ENCODE peak calls at places on chromosomes 16 and 17, in eight cellular contexts. One of them, this sample, is unnamed.

GRCh38 chr17:40452074-40452787 is 9.0 kb downstream of the IGFBP4 start:
- DNase-seq in transverse colon: no peak
- DNase-seq in BE2C: peak; percentile 55
- DNase-seq in neural progenitor cell: no peak
- DNase-seq in right lobe of liver: no peak
- DNase-seq in fibroblast of lung: peak; percentile 99
- DNase-seq in IMR-90: peak; percentile 93
- DNase-seq in adrenal gland: no peak
- DNase-seq in this sample: no peak

GRCh38 chr17:19237389-19238166 is 412 bp downstream of the EPN2 start:
- DNase-seq in transverse colon: peak; percentile 50
- DNase-seq in BE2C: peak; percentile 37
- DNase-seq in neural progenitor cell: peak; percentile 72
- DNase-seq in right lobe of liver: peak; percentile 54
- DNase-seq in fibroblast of lung: no peak
- DNase-seq in IMR-90: no peak
- DNase-seq in adrenal gland: no peak
- DNase-seq in this sample: peak; percentile 59

GRCh38 chr17:75110307-75110937 is 653 bp downstream of the ARMC7 start:
- DNase-seq in transverse colon: peak; percentile 51
- DNase-seq in BE2C: no peak
- DNase-seq in neural progenitor cell: peak; percentile 45
- DNase-seq in right lobe of liver: no peak
- DNase-seq in fibroblast of lung: no peak
- DNase-seq in IMR-90: no peak
- DNase-seq in adrenal gland: peak; percentile 42
- DNase-seq in this sample: peak; percentile 31

GRCh38 chr17:82791532-82791931 is 39.7 kb downstream of the TBCD start:
- DNase-seq in transverse colon: no peak
- DNase-seq in BE2C: no peak
- DNase-seq in neural progenitor cell: no peak
- DNase-seq in right lobe of liver: no peak
- DNase-seq in fibroblast of lung: peak; percentile 96
- DNase-seq in IMR-90: peak; percentile 98
- DNase-seq in adrenal gland: no peak
- DNase-seq in this sample: no peak

GRCh38 chr17:44556114-44556853 is 1.0 kb upstream of the FZD2 start:
- DNase-seq in transverse colon: peak; percentile 47
- DNase-seq in BE2C: no peak
- DNase-seq in neural progenitor cell: peak; percentile 98
- DNase-seq in right lobe of liver: no peak
- DNase-seq in fibroblast of lung: peak; percentile 72
- DNase-seq in IMR-90: peak; percentile 63
- DNase-seq in adrenal gland: no peak
- DNase-seq in this sample: peak; percentile 35

GRCh38 chr16:84738255-84739038 is 38.6 kb downstream of the USP10 start:
- DNase-seq in transverse colon: peak; percentile 91
- DNase-seq in BE2C: peak; percentile 82
- DNase-seq in neural progenitor cell: peak; percentile 87
- DNase-seq in right lobe of liver: peak; percentile 76
- DNase-seq in fibroblast of lung: peak; percentile 59
- DNase-seq in IMR-90: peak; percentile 70
- DNase-seq in adrenal gland: peak; percentile 81
- DNase-seq in this sample: peak; percentile 75

GRCh38 chr17:692116-692515 is 22.5 kb downstream of the VPS53 start:
- DNase-seq in transverse colon: no peak
- DNase-seq in BE2C: no peak
- DNase-seq in neural progenitor cell: no peak
- DNase-seq in right lobe of liver: no peak
- DNase-seq in fibroblast of lung: peak; percentile 96
- DNase-seq in IMR-90: peak; percentile 89
- DNase-seq in adrenal gland: no peak
- DNase-seq in this sample: no peak

GRCh38 chr16:3149630-3150345 is 15.0 kb downstream of the ZNF213 start:
- DNase-seq in transverse colon: peak; percentile 81
- DNase-seq in BE2C: peak; percentile 85
- DNase-seq in neural progenitor cell: peak; percentile 88
- DNase-seq in right lobe of liver: no peak
- DNase-seq in fibroblast of lung: peak; percentile 66
- DNase-seq in IMR-90: peak; percentile 42
- DNase-seq in adrenal gland: peak; percentile 58
- DNase-seq in this sample: peak; percentile 56

GRCh38 chr17:2624292-2624731 is 30.9 kb downstream of the PAFAH1B1 start:
- DNase-seq in transverse colon: no peak
- DNase-seq in BE2C: no peak
- DNase-seq in neural progenitor cell: no peak
- DNase-seq in right lobe of liver: no peak
- DNase-seq in fibroblast of lung: no peak
- DNase-seq in IMR-90: no peak
- DNase-seq in adrenal gland: no peak
- DNase-seq in this sample: no peak

GRCh38 chr17:50465171-50465570 is 3.5 kb downstream of the CHAD start:
- DNase-seq in transverse colon: no peak
- DNase-seq in BE2C: no peak
- DNase-seq in neural progenitor cell: no peak
- DNase-seq in right lobe of liver: no peak
- DNase-seq in fibroblast of lung: no peak
- DNase-seq in IMR-90: no peak
- DNase-seq in adrenal gland: no peak
- DNase-seq in this sample: peak; percentile 17

GRCh38 chr16:56609463-56609921 is 1.1 kb downstream of the MT2A start:
- DNase-seq in transverse colon: peak; percentile 86
- DNase-seq in BE2C: peak; percentile 64
- DNase-seq in neural progenitor cell: peak; percentile 29
- DNase-seq in right lobe of liver: peak; percentile 87
- DNase-seq in fibroblast of lung: peak; percentile 85
- DNase-seq in IMR-90: peak; percentile 92
- DNase-seq in adrenal gland: peak; percentile 76
- DNase-seq in this sample: peak; percentile 54

GRCh38 chr16:56610017-56610608 is 1.7 kb downstream of the MT2A start:
- DNase-seq in transverse colon: peak; percentile 52
- DNase-seq in BE2C: no peak
- DNase-seq in neural progenitor cell: no peak
- DNase-seq in right lobe of liver: peak; percentile 82
- DNase-seq in fibroblast of lung: peak; percentile 96
- DNase-seq in IMR-90: peak; percentile 97
- DNase-seq in adrenal gland: peak; percentile 78
- DNase-seq in this sample: peak; percentile 58

GRCh38 chr16:56608043-56608875 is at the start of gene MT2A:
- DNase-seq in transverse colon: peak; percentile 96
- DNase-seq in BE2C: peak; percentile 96
- DNase-seq in neural progenitor cell: peak; percentile 95
- DNase-seq in right lobe of liver: peak; percentile 97
- DNase-seq in fibroblast of lung: peak; percentile 98
- DNase-seq in IMR-90: peak; percentile 97
- DNase-seq in adrenal gland: peak; percentile 98
- DNase-seq in this sample: peak; percentile 97

GRCh38 chr16:56607675-56608042 is 725 bp upstream of the MT2A start:
- DNase-seq in transverse colon: no peak
- DNase-seq in BE2C: no peak
- DNase-seq in neural progenitor cell: no peak
- DNase-seq in right lobe of liver: no peak
- DNase-seq in fibroblast of lung: no peak
- DNase-seq in IMR-90: no peak
- DNase-seq in adrenal gland: no peak
- DNase-seq in this sample: no peak

GRCh38 chr16:56608876-56609462 is 585 bp downstream of the MT2A start:
- DNase-seq in transverse colon: no peak
- DNase-seq in BE2C: no peak
- DNase-seq in neural progenitor cell: peak; percentile 45
- DNase-seq in right lobe of liver: no peak
- DNase-seq in fibroblast of lung: no peak
- DNase-seq in IMR-90: no peak
- DNase-seq in adrenal gland: peak; percentile 41
- DNase-seq in this sample: no peak
- TF ChIP-seq CTCF in transverse colon: no peak
- TF ChIP-seq CTCF in BE2C: no peak
- TF ChIP-seq CTCF in neural progenitor cell: no peak
- TF ChIP-seq CTCF in right lobe of liver: no peak
- TF ChIP-seq CTCF in fibroblast of lung: no peak
- TF ChIP-seq CTCF in IMR-90: no peak
- TF ChIP-seq CTCF in adrenal gland: no peak
- TF ChIP-seq CTCF in this sample: no peak

GRCh38 chr17:56835259-56835575 is 1.3 kb downstream of the DGKE start:
- DNase-seq in transverse colon: no peak
- DNase-seq in BE2C: no peak
- DNase-seq in neural progenitor cell: no peak
- DNase-seq in right lobe of liver: no peak
- DNase-seq in fibroblast of lung: no peak
- DNase-seq in IMR-90: peak; percentile 21
- DNase-seq in adrenal gland: no peak
- DNase-seq in this sample: no peak
- H3K4me1 ChIP-seq in transverse colon: peaks cover 51% of the 10 kb centered on the region
- H3K4me1 ChIP-seq in BE2C: no peaks in the 10 kb centered on the region
- H3K4me1 ChIP-seq in neural progenitor cell: peaks cover 10% of the 10 kb centered on the region
- H3K4me1 ChIP-seq in right lobe of liver: peaks cover 9% of the 10 kb centered on the region
- H3K4me1 ChIP-seq in fibroblast of lung: peaks cover 11% of the 10 kb centered on the region
- H3K4me1 ChIP-seq in IMR-90: peaks cover 8% of the 10 kb centered on the region
- H3K4me1 ChIP-seq in adrenal gland: peaks cover 6% of the 10 kb centered on the region
- H3K4me1 ChIP-seq in this sample: peaks cover 7% of the 10 kb centered on the region

GRCh38 chr16:1763521-1764511 is 7.5 kb downstream of the NME3 start:
- DNase-seq in transverse colon: no peak
- DNase-seq in BE2C: peak; percentile 70
- DNase-seq in neural progenitor cell: peak; percentile 82
- DNase-seq in right lobe of liver: no peak
- DNase-seq in fibroblast of lung: peak; percentile 35
- DNase-seq in IMR-90: no peak
- DNase-seq in adrenal gland: no peak
- DNase-seq in this sample: no peak

GRCh38 chr16:1766701-1767100 is 4.6 kb downstream of the NME3 start:
- DNase-seq in transverse colon: no peak
- DNase-seq in BE2C: no peak
- DNase-seq in neural progenitor cell: no peak
- DNase-seq in right lobe of liver: no peak
- DNase-seq in fibroblast of lung: no peak
- DNase-seq in IMR-90: no peak
- DNase-seq in adrenal gland: no peak
- DNase-seq in this sample: no peak

GRCh38 chr16:1766231-1766630 is 5.1 kb downstream of the NME3 start:
- DNase-seq in transverse colon: no peak
- DNase-seq in BE2C: no peak
- DNase-seq in neural progenitor cell: no peak
- DNase-seq in right lobe of liver: no peak
- DNase-seq in fibroblast of lung: no peak
- DNase-seq in IMR-90: no peak
- DNase-seq in adrenal gland: no peak
- DNase-seq in this sample: no peak

GRCh38 chr16:1765826-1766225 is 5.5 kb downstream of the NME3 start:
- DNase-seq in transverse colon: no peak
- DNase-seq in BE2C: no peak
- DNase-seq in neural progenitor cell: no peak
- DNase-seq in right lobe of liver: no peak
- DNase-seq in fibroblast of lung: no peak
- DNase-seq in IMR-90: no peak
- DNase-seq in adrenal gland: no peak
- DNase-seq in this sample: no peak

DNA sequence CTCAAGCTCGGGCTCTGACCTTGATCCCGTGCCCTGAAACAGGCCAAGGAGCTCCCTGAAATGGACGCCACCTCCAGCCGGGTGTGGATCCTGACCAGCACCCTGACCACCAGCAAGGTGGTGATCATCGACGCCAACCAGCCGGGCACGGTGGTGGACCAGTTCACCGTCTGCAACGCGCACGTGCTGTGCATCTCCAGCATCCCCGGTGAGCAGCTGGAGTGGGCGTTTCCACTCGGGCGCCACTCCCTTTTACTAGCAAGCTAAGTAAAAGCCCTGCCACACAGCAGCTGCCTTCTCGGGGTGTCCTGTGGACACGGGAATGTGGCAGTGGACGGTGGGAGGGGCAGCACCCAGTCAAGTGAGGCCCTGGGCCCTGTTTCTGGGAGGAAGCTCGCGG is 6.4 kb downstream of the NME3 start:
- DNase-seq in transverse colon: no peak
- DNase-seq in BE2C: no peak
- DNase-seq in neural progenitor cell: no peak
- DNase-seq in right lobe of liver: no peak
- DNase-seq in fibroblast of lung: no peak
- DNase-seq in IMR-90: no peak
- DNase-seq in adrenal gland: no peak
- DNase-seq in this sample: no peak
- H3K36me3 ChIP-seq in transverse colon: no peaks in the 10 kb centered on the region
- H3K36me3 ChIP-seq in BE2C: peaks cover 80% of the 10 kb centered on the region
- H3K36me3 ChIP-seq in neural progenitor cell: no peaks in the 10 kb centered on the region
- H3K36me3 ChIP-seq in right lobe of liver: peaks cover 46% of the 10 kb centered on the region
- H3K36me3 ChIP-seq in fibroblast of lung: peaks cover 57% of the 10 kb centered on the region
- H3K36me3 ChIP-seq in IMR-90: peaks cover 77% of the 10 kb centered on the region
- H3K36me3 ChIP-seq in adrenal gland: no peaks in the 10 kb centered on the region
- H3K36me3 ChIP-seq in this sample: peaks cover 70% of the 10 kb centered on the region

GRCh38 chr16:30609928-30610839 is at the start of gene ZNF689:
- DNase-seq in transverse colon: peak; percentile 96
- DNase-seq in BE2C: peak; percentile 94
- DNase-seq in neural progenitor cell: peak; percentile 99
- DNase-seq in right lobe of liver: peak; percentile 98
- DNase-seq in fibroblast of lung: peak; percentile 93
- DNase-seq in IMR-90: peak; percentile 96
- DNase-seq in adrenal gland: peak; percentile 97
- DNase-seq in this sample: peak; percentile 95
- TF ChIP-seq CTCF in transverse colon: no peak
- TF ChIP-seq CTCF in BE2C: no peak
- TF ChIP-seq CTCF in neural progenitor cell: no peak
- TF ChIP-seq CTCF in right lobe of liver: no peak
- TF ChIP-seq CTCF in fibroblast of lung: no peak
- TF ChIP-seq CTCF in IMR-90: peak; percentile 4
- TF ChIP-seq CTCF in adrenal gland: no peak
- TF ChIP-seq CTCF in this sample: no peak

This sample was measured in thyroid gland.